ENCODE peak calls at places on chromosome 16, in seven cellular contexts. M is CD8-positive, alpha-beta memory T cell; N is CD4-positive, alpha-beta memory T cell; P is testis; B is fibroblast of lung; O is mesenchymal stem cell; A is endothelial cell of umbilical vein. C is an unnamed sample.
A peak's percentile ranks its signal among the peaks of the same experiment; 100 is the strongest.

GRCh38 chr16:74862743-74863244 is 88.2 kb upstream of the FA2H start:
- DNase-seq in M (peak; percentile 8), N (peak; percentile 56), P (no peak), B (peak; percentile 25), O (peak; percentile 57), A (peak; percentile 61), C (no peak)

GRCh38 chr16:88468289-88469129 is 15.4 kb downstream of the ZFPM1 start:
- DNase-seq in M (no peak), N (no peak), P (peak; percentile 62), B (no peak), O (peak; percentile 27), A (peak; percentile 16), C (no peak)

GRCh38 chr16:9311303-9311954 is 220.0 kb downstream of the HAPSTR1 start:
- DNase-seq in M (no peak), N (no peak), P (no peak), B (no peak), O (no peak), A (no peak), C (no peak)

GRCh38 chr16:23434380-23434779 is 18.6 kb downstream of the COG7 start:
- DNase-seq in M (peak; percentile 52), N (peak; percentile 63), P (no peak), B (peak; percentile 51), O (peak; percentile 74), A (peak; percentile 72), C (peak; percentile 5)

GRCh38 chr16:70646260-70647241 is at the start of gene IL34:
- DNase-seq in M (no peak), N (no peak), P (peak; percentile 63), B (peak; percentile 30), O (no peak), A (no peak), C (no peak)

GRCh38 chr16:8861563-8862308 is 7.1 kb downstream of the CARHSP1 start:
- DNase-seq in M (no peak), N (no peak), P (peak; percentile 75), B (no peak), O (peak; percentile 35), A (no peak), C (no peak)

GRCh38 chr16:70576431-70577255 is 53.0 kb downstream of the SF3B3 start:
- DNase-seq in M (no peak), N (no peak), P (no peak), B (peak; percentile 63), O (peak; percentile 85), A (peak; percentile 85), C (no peak)

GRCh38 chr16:10126686-10127085 is 55.5 kb downstream of the GRIN2A start:
- DNase-seq in M (no peak), N (no peak), P (no peak), B (peak; percentile 97), O (peak; percentile 66), A (no peak), C (no peak)

GRCh38 chr16:58515125-58515870 is at the start of gene SETD6:
- DNase-seq in M (peak; percentile 67), N (peak; percentile 66), P (peak; percentile 95), B (peak; percentile 88), O (peak; percentile 89), A (peak; percentile 90), C (peak; percentile 25)

GRCh38 chr16:14307059-14307531 is 236.0 kb downstream of the MRTFB start:
- DNase-seq in M (no peak), N (no peak), P (no peak), B (no peak), O (no peak), A (no peak), C (no peak)

GRCh38 chr16:56686758-56687157 is 4.5 kb downstream of the MT1X start:
- DNase-seq in M (no peak), N (no peak), P (no peak), B (no peak), O (no peak), A (no peak), C (no peak)

GRCh38 chr16:56688762-56689161 is 6.5 kb downstream of the MT1X start:
- DNase-seq in M (no peak), N (no peak), P (no peak), B (no peak), O (no peak), A (no peak), C (no peak)

GRCh38 chr16:56691885-56692284 is 9.6 kb downstream of the MT1X start:
- DNase-seq in M (no peak), N (no peak), P (peak; percentile 33), B (peak; percentile 39), O (no peak), A (no peak), C (peak; percentile 82)

GRCh38 chr16:56690420-56691122 is 8.3 kb downstream of the MT1X start:
- DNase-seq in M (no peak), N (no peak), P (no peak), B (no peak), O (no peak), A (no peak), C (no peak)

DNA sequence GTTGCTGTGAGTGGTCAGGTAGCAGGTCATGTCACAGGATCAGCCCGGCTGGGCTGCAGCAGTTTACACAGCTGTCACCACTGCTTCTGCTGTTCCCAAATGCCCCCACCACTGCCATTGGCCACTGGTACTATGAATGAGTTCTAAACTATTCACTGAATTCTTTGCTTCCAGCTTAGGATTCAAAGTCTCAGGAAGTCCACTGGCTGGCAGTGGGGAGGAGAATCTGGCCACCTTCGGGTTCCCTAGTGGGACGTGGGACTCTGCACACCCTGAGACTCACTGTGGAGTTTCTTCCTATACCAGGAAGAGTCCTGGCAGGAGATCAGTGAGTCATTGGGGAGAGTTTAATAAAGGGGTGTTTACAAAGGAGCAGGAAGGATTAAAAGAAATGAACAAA is 6.9 kb downstream of the MT1X start:
- DNase-seq in M (no peak), N (no peak), P (no peak), B (no peak), O (no peak), A (no peak), C (no peak)
- H3K27ac ChIP-seq in M (no peak overlapping the region), N (no peak overlapping the region), P (no peak overlapping the region), B (no peak overlapping the region), O (no peak overlapping the region), A (no peak overlapping the region), C (no peak overlapping the region)

GRCh38 chr16:4261557-4262172 is 11.2 kb downstream of the TFAP4 start:
- DNase-seq in M (peak; percentile 37), N (peak; percentile 26), P (peak; percentile 70), B (peak; percentile 14), O (peak; percentile 40), A (peak; percentile 14), C (no peak)

GRCh38 chr16:4253394-4254150 is 11.7 kb upstream of the SRL start:
- DNase-seq in M (peak; percentile 99), N (peak; percentile 98), P (peak; percentile 100), B (peak; percentile 99), O (peak; percentile 99), A (peak; percentile 99), C (peak; percentile 97)

GRCh38 chr16:4262303-4262835 is 10.5 kb downstream of the TFAP4 start:
- DNase-seq in M (no peak), N (no peak), P (no peak), B (no peak), O (no peak), A (no peak), C (no peak)

GRCh38 chr16:4260360-4260759 is 12.5 kb downstream of the TFAP4 start:
- DNase-seq in M (no peak), N (no peak), P (no peak), B (no peak), O (no peak), A (no peak), C (no peak)

DNA sequence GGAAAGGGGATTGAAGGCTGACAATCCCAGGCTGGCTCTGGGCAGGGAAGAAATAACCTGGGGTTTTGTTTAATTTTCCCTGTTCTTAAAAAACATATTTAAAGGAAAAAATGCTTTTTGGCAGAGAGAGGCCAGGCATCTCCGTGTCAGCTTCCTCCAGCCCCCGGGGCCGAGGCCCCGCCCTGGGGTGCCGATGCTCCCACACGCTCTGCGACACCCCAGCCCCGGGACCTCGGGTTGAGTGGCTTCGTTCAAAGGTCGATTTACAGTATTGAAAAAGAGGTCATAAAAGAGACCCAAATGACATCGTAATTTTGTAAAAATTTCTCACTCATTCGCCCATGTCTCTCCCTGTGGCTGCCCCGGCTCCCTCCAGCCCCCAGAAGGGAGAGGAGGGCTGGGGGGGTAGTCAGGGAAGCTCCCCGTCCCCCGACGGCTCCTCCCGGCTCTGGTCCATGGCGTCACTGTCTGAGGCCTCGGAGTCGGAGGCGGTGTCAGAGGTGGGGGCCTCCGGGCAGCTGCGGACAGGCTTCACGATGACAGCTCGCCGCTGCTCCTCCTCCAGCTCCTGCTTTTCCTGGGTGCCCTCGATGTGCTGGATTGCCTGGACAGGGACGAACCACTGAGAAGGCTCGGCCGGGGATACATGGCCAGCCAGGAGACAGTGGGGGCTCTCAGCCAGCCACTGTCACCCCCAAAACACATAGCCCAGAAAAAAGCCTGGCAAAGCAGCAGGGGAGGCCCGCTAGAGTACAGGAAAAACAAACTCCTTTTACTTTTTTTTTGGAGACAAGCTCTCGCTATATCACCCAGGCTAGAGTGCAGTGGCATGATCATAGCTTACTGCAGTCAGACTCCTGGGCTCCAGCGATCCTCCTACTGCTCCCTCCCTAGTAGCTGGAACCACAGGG is 14.9 kb downstream of the TFAP4 start:
- DNase-seq in M (no peak), N (no peak), P (peak; percentile 51), B (no peak), O (no peak), A (no peak), C (no peak)
- H3K4me3 ChIP-seq in M (no peak overlapping the region), N (no peak overlapping the region), P (peak overlapping the region; percentile 24), B (no peak overlapping the region), O (no peak overlapping the region), A (no peak overlapping the region), C (no peak overlapping the region)

DNA sequence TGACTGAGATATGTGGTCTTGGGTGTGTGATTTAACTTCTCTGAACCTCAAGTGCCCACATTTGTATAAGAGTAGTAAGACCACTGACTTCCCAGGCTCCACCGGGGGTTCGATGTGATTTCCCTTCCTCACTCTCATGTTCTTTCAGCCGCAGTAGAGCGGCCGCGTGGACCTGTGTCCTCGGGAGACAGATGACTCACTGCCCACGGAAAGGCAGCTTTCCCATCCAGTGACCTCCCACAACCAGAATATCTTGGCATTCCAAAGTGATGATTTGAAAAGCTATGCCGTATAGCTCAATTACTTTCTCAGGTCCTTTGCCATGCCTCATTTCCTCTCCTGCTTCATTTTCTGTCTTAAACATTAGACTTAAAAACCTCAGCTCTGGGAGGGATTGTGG is 73.6 kb downstream of the IL21R start:
- DNase-seq in M (no peak), N (no peak), P (no peak), B (peak; percentile 95), O (peak; percentile 85), A (peak; percentile 74), C (no peak)
- H3K27ac ChIP-seq in M (no peak overlapping the region), N (no peak overlapping the region), P (no peak overlapping the region), B (peak overlapping the region; percentile 68), O (peak overlapping the region; percentile 92), A (peak overlapping the region; percentile 76), C (no peak overlapping the region)

GRCh38 chr16:86611517-86611840 is 33.1 kb downstream of the FOXL1 start:
- DNase-seq in M (no peak), N (no peak), P (no peak), B (no peak), O (peak; percentile 97), A (no peak), C (no peak)
- H3K4me3 ChIP-seq in M (no peak overlapping the region), N (no peak overlapping the region), P (no peak overlapping the region), B (no peak overlapping the region), O (no peak overlapping the region), A (no peak overlapping the region), C (no peak overlapping the region)

GRCh38 chr16:1299012-1299867 is 10.2 kb upstream of the UBE2I start:
- DNase-seq in M (no peak), N (no peak), P (no peak), B (no peak), O (no peak), A (no peak), C (no peak)
- H3K27ac ChIP-seq in M (peak overlapping the region; percentile 81), N (no peak overlapping the region), P (no peak overlapping the region), B (no peak overlapping the region), O (no peak overlapping the region), A (no peak overlapping the region), C (no peak overlapping the region)

C was measured in keratinocyte.